ENCODE peak calls at places on chromosomes 13 and 19, in four cellular contexts. J is A549, Q is GM12878, S is K562. L is an unnamed sample.

GRCh38 chr13:21511841-21512240 is 52.7 kb upstream of the ZDHHC20 start:
- DNase-seq in J (no peak), Q (no peak), S (no peak), L (peak)

GRCh38 chr13:27375686-27376326 is 48.6 kb upstream of the GTF3A start:
- DNase-seq in J (peak), Q (no peak), S (peak), L (peak)

GRCh38 chr13:54637377-54637776 is 1608.8 kb downstream of the OLFM4 start:
- DNase-seq in J (no peak), Q (no peak), S (no peak), L (no peak)

GRCh38 chr13:22451345-22451744 is 729.4 kb upstream of the SGCG start:
- DNase-seq in J (no peak), Q (no peak), S (no peak), L (no peak)

GRCh38 chr13:45511310-45512147 is 46.8 kb downstream of the COG3 start:
- DNase-seq in J (peak), Q (peak), S (peak), L (peak)

GRCh38 chr19:14565298-14565679 is 6.6 kb downstream of the NDUFB7 start:
- DNase-seq in J (no peak), Q (no peak), S (no peak), L (no peak)

GRCh38 chr13:62320129-62320724 is 904.6 kb upstream of the PCDH20 start:
- DNase-seq in J (peak), Q (peak), S (no peak), L (peak)

GRCh38 chr13:70923863-70924752 is 815.9 kb upstream of the KLHL1 start:
- DNase-seq in J (no peak), Q (no peak), S (no peak), L (no peak)

GRCh38 chr13:51846756-51847155 is 1.8 kb upstream of the TMEM272 start:
- DNase-seq in J (no peak), Q (no peak), S (no peak), L (peak)

GRCh38 chr13:80276371-80277289 is 64.3 kb downstream of the SPRY2 start:
- DNase-seq in J (no peak), Q (no peak), S (no peak), L (peak)

GRCh38 chr13:50921706-50922105 is 12.1 kb downstream of the RNASEH2B start:
- DNase-seq in J (no peak), Q (no peak), S (no peak), L (no peak)

GRCh38 chr13:82698383-82698782 is 1183.9 kb downstream of the SLITRK1 start:
- DNase-seq in J (no peak), Q (no peak), S (no peak), L (no peak)

GRCh38 chr19:50465986-50466771 is 10.1 kb upstream of the EMC10 start:
- DNase-seq in J (peak), Q (no peak), S (peak), L (no peak)

GRCh38 chr19:44807652-44808462 is 1.0 kb upstream of the BCAM start:
- DNase-seq in J (peak), Q (no peak), S (peak), L (peak)

GRCh38 chr19:10514211-10515145 is 2.8 kb downstream of the S1PR5 start:
- DNase-seq in J (no peak), Q (no peak), S (no peak), L (no peak)

GRCh38 chr19:10508707-10509106 is 5.6 kb upstream of the KEAP1 start:
- DNase-seq in J (no peak), Q (no peak), S (no peak), L (peak)

GRCh38 chr19:10508036-10508435 is 4.9 kb upstream of the KEAP1 start:
- DNase-seq in J (no peak), Q (no peak), S (no peak), L (no peak)

GRCh38 chr19:10513223-10513622 is 4.0 kb downstream of the S1PR5 start:
- DNase-seq in J (no peak), Q (no peak), S (peak), L (no peak)

GRCh38 chr19:10510301-10510802 is 6.9 kb downstream of the S1PR5 start:
- DNase-seq in J (no peak), Q (no peak), S (peak), L (no peak)
- TF ChIP-seq ELK1 in J (no peak), Q (no peak), S (no peak), L (no peak)

DNA sequence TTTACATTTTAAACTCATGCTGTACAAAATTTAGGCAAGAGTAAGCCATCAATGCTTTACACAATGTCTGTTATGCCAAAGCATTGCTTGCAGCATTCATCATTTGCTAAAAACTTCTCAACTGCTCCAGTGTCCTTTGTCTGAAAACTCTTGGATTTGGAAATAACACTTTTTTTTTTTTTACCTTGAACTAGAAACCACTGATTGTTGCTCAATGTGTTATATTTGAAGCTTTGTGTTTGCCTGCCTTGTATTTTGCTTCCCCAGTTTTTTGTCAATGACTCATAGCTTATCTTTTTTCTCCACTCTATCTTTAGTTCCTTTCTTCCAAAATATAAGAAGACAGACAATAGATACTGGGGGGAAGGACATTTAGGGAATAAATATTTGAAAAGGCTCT is 31.3 kb downstream of the CCDC122 start:
- DNase-seq in J (peak), Q (no peak), S (no peak), L (peak)
- TF ChIP-seq ELK1 in J (no peak), Q (no peak), S (no peak), L (no peak)

DNA sequence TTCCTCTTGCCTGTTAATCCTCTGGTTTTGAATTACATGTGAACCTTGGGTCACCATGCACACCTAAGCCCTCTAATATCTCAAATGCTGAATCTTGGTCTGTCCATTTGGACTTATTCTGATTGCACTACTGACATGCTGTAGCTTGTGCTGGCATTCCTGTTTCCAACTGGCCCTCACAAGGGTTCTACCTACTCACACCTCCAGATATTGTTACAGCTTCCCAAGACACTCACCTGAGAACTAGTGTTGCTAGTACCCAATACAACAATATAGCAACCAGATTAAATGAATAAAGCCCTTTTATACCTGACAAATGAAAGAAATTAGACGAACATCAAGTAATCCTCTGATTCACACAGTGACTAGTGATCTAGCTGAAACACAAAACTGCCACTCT is 16.6 kb downstream of the TEX30 start:
- DNase-seq in J (no peak), Q (no peak), S (no peak), L (no peak)
- TF ChIP-seq ELK1 in J (no peak), Q (no peak), S (no peak), L (no peak)

GRCh38 chr13:75685239-75685697 is 49.1 kb downstream of the LMO7 start:
- DNase-seq in J (peak), Q (no peak), S (no peak), L (peak)
- TF ChIP-seq ELK1 in J (no peak), Q (no peak), S (no peak), L (no peak)

DNA sequence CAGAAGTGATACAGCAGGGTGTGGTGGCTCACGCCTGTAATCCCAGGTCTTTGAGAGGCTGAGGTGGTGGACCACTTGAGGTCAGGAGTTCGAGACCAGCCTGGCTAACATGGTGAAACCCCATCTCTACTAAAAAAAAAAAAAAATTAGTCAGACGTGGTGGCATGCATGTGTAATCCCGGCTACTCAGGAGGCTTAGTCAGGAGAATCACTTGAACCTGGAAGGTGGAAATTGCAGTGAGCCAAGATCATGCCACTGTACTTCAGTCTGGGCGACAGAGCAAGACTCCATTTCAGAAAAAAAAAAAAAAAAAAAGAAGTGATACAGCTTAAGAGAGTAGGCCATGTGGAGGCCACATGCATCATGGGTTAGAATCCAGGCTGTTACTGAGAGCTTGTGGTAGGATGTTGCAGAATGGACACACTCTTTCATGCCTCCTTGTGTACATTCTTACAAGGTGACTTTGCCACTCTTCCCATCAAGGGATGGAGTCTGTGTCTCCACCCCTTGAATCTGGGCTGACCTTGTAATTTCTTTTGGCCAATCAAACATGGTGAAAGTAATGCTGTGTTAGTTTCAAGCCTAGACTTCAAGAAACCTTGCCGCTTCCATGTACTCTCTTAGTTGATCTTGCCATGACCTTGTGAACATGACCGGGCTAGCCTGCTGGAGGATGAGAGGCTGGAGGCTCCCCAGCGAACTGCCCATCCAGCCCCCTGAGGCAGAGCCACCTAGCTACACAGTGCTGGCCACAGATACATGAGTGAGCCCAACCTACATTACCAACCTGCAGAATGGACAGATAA is 12.3 kb downstream of the FAM187B start:
- DNase-seq in J (no peak), Q (no peak), S (no peak), L (no peak)
- TF ChIP-seq ELK1 in J (no peak), Q (no peak), S (no peak), L (no peak)

DNA sequence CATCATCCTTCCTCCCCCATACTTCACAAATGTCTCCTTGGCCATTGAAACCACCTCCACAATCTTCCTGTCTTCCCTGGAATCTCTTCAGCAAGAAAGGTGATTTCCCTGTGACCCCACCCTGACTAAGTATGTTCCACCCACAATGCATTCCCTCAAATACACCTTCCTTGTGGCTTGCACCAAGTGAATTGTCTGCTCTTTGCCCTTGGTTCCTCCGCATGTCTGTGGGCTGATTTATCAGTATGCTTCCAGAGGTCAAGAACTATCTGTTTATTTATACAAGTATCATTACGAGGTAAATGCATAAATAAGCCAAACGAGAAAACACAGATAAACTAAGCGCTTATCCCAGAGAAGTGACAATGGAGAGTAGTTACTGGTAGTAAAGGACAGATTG is 45.4 kb upstream of the POMP start:
- DNase-seq in J (no peak), Q (no peak), S (no peak), L (no peak)
- TF ChIP-seq ELK1 in J (no peak), Q (no peak), S (no peak), L (no peak)

GRCh38 chr13:97122381-97122996 is 99.6 kb upstream of the MBNL2 start:
- DNase-seq in J (peak), Q (no peak), S (no peak), L (peak)
- TF ChIP-seq ELK1 in J (no peak), Q (no peak), S (no peak), L (no peak)

GRCh38 chr13:99004931-99005330 is 27.1 kb upstream of the DOCK9 start:
- DNase-seq in J (no peak), Q (no peak), S (no peak), L (no peak)

GRCh38 chr13:99000137-99000536 is 22.3 kb upstream of the DOCK9 start:
- DNase-seq in J (no peak), Q (no peak), S (no peak), L (no peak)

GRCh38 chr13:98999635-98999952 is 21.7 kb upstream of the DOCK9 start:
- DNase-seq in J (no peak), Q (no peak), S (no peak), L (peak)

GRCh38 chr13:99003851-99004471 is 26.1 kb upstream of the DOCK9 start:
- DNase-seq in J (no peak), Q (no peak), S (no peak), L (no peak)

DNA sequence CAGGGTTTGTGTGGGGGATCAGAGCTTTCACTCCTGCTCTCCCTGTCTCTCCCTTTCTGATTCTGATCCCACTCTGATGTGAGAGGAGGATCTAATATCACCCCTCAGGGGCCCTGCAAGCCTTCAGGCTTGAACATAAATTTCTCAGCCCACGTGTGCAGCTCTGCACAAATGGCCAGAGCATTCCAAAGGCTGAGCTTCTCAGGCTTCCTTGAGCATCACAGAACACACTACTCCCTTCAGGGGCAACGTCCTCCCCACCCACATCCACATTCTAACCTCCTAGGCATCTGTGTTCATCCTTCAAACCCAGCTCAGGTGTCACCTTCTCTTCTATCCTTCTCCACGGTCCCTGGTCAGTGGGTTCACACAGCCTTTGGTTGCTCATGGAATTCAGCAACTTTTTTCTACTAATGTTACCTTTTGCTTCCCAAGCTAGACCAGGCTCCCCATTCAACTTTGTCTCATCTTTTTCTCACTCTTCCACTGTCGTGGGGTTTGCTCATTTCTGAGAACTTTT is 24.4 kb upstream of the DOCK9 start:
- DNase-seq in J (no peak), Q (no peak), S (no peak), L (no peak)
- TF ChIP-seq ELK1 in J (no peak), Q (no peak), S (no peak), L (no peak)

L was measured in IMR-90.